ENCODE peak calls at places on chromosomes 2 and 18, in six cellular contexts. L is lower leg skin, N is HAP-1, H is GDM1, Y is heart left ventricle, Q is AG10803. B is an unnamed sample.

GRCh38 chr2:46320141-46320567 is 22.9 kb downstream of the EPAS1 start:
- DNase-seq in N (no peak), Q (peak; percentile 62), L (peak; percentile 32), H (no peak), Y (no peak), B (no peak)

GRCh38 chr2:110832740-110833139 is 100.4 kb downstream of the ACOXL start:
- DNase-seq in N (no peak), L (no peak), Y (no peak), Q (no peak), H (no peak), B (no peak)

GRCh38 chr18:45464619-45465018 is 150.7 kb upstream of the SLC14A2 start:
- DNase-seq in N (no peak), H (no peak), L (no peak), Q (no peak), Y (no peak), B (no peak)

GRCh38 chr2:137693521-137693920 is 270.8 kb upstream of the HNMT start:
- DNase-seq in N (no peak), Y (no peak), Q (no peak), L (no peak), H (no peak), B (peak; percentile 38)

GRCh38 chr2:157258520-157259326 is 1.2 kb downstream of the GALNT5 start:
- DNase-seq in Y (no peak), Q (no peak), L (no peak), N (peak; percentile 13), H (no peak), B (peak; percentile 48)

GRCh38 chr2:8510519-8510918 is 171.3 kb upstream of the ID2 start:
- DNase-seq in L (no peak), Y (peak; percentile 53), H (no peak), N (no peak), Q (no peak), B (no peak)

GRCh38 chr2:20600756-20601325 is 50.1 kb downstream of the HS1BP3 start:
- DNase-seq in Y (no peak), H (no peak), N (no peak), L (no peak), Q (peak; percentile 18), B (no peak)

GRCh38 chr18:23738575-23738974 is 49.3 kb downstream of the LAMA3 start:
- DNase-seq in L (no peak), Q (no peak), Y (no peak), N (no peak), H (no peak), B (no peak)

GRCh38 chr2:160242863-160243552 is 42.9 kb upstream of the ITGB6 start:
- DNase-seq in H (no peak), N (no peak), L (no peak), Q (no peak), Y (no peak), B (peak; percentile 58)

GRCh38 chr18:54558609-54559585 is 32.1 kb upstream of the DYNAP start:
- DNase-seq in N (peak; percentile 44), Q (peak; percentile 10), H (no peak), L (no peak), Y (no peak), B (peak; percentile 51)

GRCh38 chr2:19673213-19673791 is 228.5 kb downstream of the TTC32 start:
- DNase-seq in Q (peak; percentile 56), L (no peak), Y (no peak), H (no peak), N (no peak), B (peak; percentile 47)

GRCh38 chr2:157922815-157923214 is 46.7 kb upstream of the ACVR1 start:
- DNase-seq in Q (no peak), Y (no peak), N (no peak), H (no peak), L (no peak), B (no peak)

GRCh38 chr2:183867206-183867605 is 731.1 kb upstream of the ZNF804A start:
- DNase-seq in Y (no peak), Q (no peak), L (no peak), H (no peak), N (no peak), B (no peak)

GRCh38 chr2:9492927-9493326 is 18.6 kb downstream of the IAH1 start:
- DNase-seq in N (no peak), Y (no peak), H (no peak), Q (peak; percentile 30), L (no peak), B (no peak)

GRCh38 chr2:223993634-223994232 is 36.5 kb downstream of the MRPL44 start:
- DNase-seq in Y (peak; percentile 59), L (no peak), Q (peak; percentile 89), N (peak; percentile 74), H (peak; percentile 36), B (peak; percentile 86)

GRCh38 chr2:239938651-239939486 is 86.3 kb downstream of the NDUFA10 start:
- DNase-seq in Q (no peak), L (peak; percentile 77), H (no peak), N (no peak), Y (peak; percentile 12), B (no peak)

GRCh38 chr2:119225084-119225864 is 1.6 kb downstream of the STEAP3 start:
- DNase-seq in N (no peak), L (no peak), Q (no peak), H (no peak), Y (no peak), B (no peak)

GRCh38 chr2:25720575-25720974 is 47.2 kb upstream of the DTNB start:
- DNase-seq in N (no peak), Y (no peak), H (no peak), L (no peak), Q (no peak), B (peak; percentile 31)

GRCh38 chr2:212832211-212833195 is 293.9 kb upstream of the ERBB4 start:
- DNase-seq in L (no peak), Y (no peak), N (no peak), Q (no peak), H (no peak), B (no peak)

GRCh38 chr2:23536326-23536725 is 151.3 kb downstream of the KLHL29 start:
- DNase-seq in Y (no peak), L (no peak), Q (no peak), N (no peak), H (no peak), B (no peak)

GRCh38 chr18:54130631-54131030 is 93.8 kb downstream of the MBD2 start:
- DNase-seq in H (no peak), Q (no peak), Y (no peak), N (peak; percentile 80), L (no peak), B (peak; percentile 58)

GRCh38 chr2:168201211-168201610 is 46.2 kb downstream of the STK39 start:
- DNase-seq in Q (no peak), Y (no peak), H (no peak), L (no peak), N (no peak), B (no peak)

GRCh38 chr2:191302459-191303155 is 57.4 kb downstream of the MYO1B start:
- DNase-seq in Y (no peak), Q (no peak), N (no peak), L (no peak), H (peak; percentile 6), B (peak; percentile 62)

B was measured in epithelial cell of esophagus.